ENCODE peak calls at places on chromosomes 2 and 18, in six cellular contexts. Y is non-pigmented ciliary epithelial cell, P is AG04450, E is breast epithelium, M is activated gamma-delta T cell, X is ureter. J is an unnamed sample.

GRCh38 chr2:75200140-75200985 is 1.0 kb upstream of the TACR1 start:
- DNase-seq in X (peak; percentile 51), M (no peak), P (no peak), E (peak; percentile 59), Y (no peak), J (peak; percentile 59)

GRCh38 chr2:172811027-172811426 is 75.4 kb downstream of the RAPGEF4 start:
- DNase-seq in E (no peak), P (no peak), X (no peak), M (no peak), Y (no peak), J (no peak)

GRCh38 chr18:46013484-46014189 is 46.5 kb upstream of the EPG5 start:
- DNase-seq in M (no peak), P (no peak), E (no peak), Y (no peak), X (no peak), J (no peak)

GRCh38 chr18:24530630-24531111 is 70.2 kb downstream of the HRH4 start:
- DNase-seq in Y (peak; percentile 3), M (no peak), X (no peak), P (no peak), E (no peak), J (no peak)

GRCh38 chr2:230877131-230877736 is 12.5 kb downstream of the ITM2C start:
- DNase-seq in M (no peak), X (peak; percentile 34), P (no peak), E (peak; percentile 42), Y (no peak), J (no peak)

GRCh38 chr18:42417189-42417588 is 462.2 kb downstream of the PIK3C3 start:
- DNase-seq in M (no peak), X (no peak), P (no peak), Y (no peak), E (no peak), J (no peak)

GRCh38 chr2:143740431-143740830 is 611.2 kb downstream of the ARHGAP15 start:
- DNase-seq in M (no peak), P (no peak), X (no peak), Y (no peak), E (no peak), J (no peak)

GRCh38 chr2:43176449-43176848 is 50.0 kb downstream of the ZFP36L2 start:
- DNase-seq in P (no peak), M (no peak), E (no peak), X (no peak), Y (no peak), J (no peak)

GRCh38 chr18:4758980-4759379 is 303.9 kb upstream of the DLGAP1 start:
- DNase-seq in E (no peak), Y (no peak), M (no peak), P (no peak), X (no peak), J (no peak)

GRCh38 chr2:224940618-224941017 is 101.7 kb downstream of the DOCK10 start:
- DNase-seq in Y (no peak), M (no peak), X (no peak), P (no peak), E (no peak), J (no peak)

GRCh38 chr2:158979775-158980174 is 11.3 kb downstream of the TANC1 start:
- DNase-seq in X (no peak), P (no peak), Y (no peak), E (no peak), M (no peak), J (no peak)

GRCh38 chr18:23136326-23137092 is 1.2 kb downstream of the CABLES1 start:
- DNase-seq in P (no peak), Y (no peak), X (peak; percentile 55), M (no peak), E (peak; percentile 65), J (no peak)

GRCh38 chr2:105504459-105504858 is 105.6 kb upstream of the FHL2 start:
- DNase-seq in M (no peak), E (no peak), P (no peak), Y (no peak), X (no peak), J (no peak)

GRCh38 chr2:43192939-43193651 is 33.3 kb downstream of the ZFP36L2 start:
- DNase-seq in M (no peak), X (no peak), Y (no peak), P (no peak), E (no peak), J (no peak)

GRCh38 chr2:239536186-239536585 is 135.4 kb upstream of the HDAC4 start:
- DNase-seq in Y (no peak), E (peak; percentile 49), X (no peak), P (no peak), M (no peak), J (no peak)

GRCh38 chr18:43009666-43010065 is 105.8 kb downstream of the RIT2 start:
- DNase-seq in Y (no peak), M (no peak), E (no peak), X (no peak), P (no peak), J (no peak)

GRCh38 chr2:210022824-210023223 is 20.4 kb downstream of the RPE start:
- DNase-seq in Y (no peak), P (no peak), M (no peak), E (no peak), X (no peak), J (no peak)

GRCh38 chr2:108536133-108536780 is 2.0 kb downstream of the LIMS1 start:
- DNase-seq in X (no peak), Y (no peak), P (no peak), E (no peak), M (no peak), J (no peak)

GRCh38 chr2:111958901-111959300 is 60.5 kb downstream of the MERTK start:
- DNase-seq in P (no peak), X (no peak), E (no peak), M (no peak), Y (no peak), J (no peak)

GRCh38 chr2:101540518-101540917 is 65.6 kb upstream of the RFX8 start:
- DNase-seq in E (no peak), X (no peak), M (no peak), Y (no peak), P (no peak), J (no peak)